ENCODE peak calls at places on chromosomes 3 and 15, in eight cellular contexts. T is GM04504, M is mesenchymal stem cell, G is 8988T, U is ACHN, P is breast epithelium, V is NCI-H1694 treated with DMSO at 0.1 percent for 48 hours, S is NCI-H2171 treated with DMSO at 0.1 percent for 48 hours. Z is an unnamed sample.

GRCh38 chr3:64441861-64442260 is 216.6 kb upstream of the PRICKLE2 start:
- DNase-seq in T (no peak), M (peak), G (no peak), U (no peak), P (no peak), V (no peak), S (no peak), Z (no peak)

GRCh38 chr3:171155122-171155700 is 128.7 kb upstream of the SLC2A2 start:
- DNase-seq in T (no peak), M (no peak), G (no peak), U (peak), P (no peak), V (no peak), S (no peak), Z (no peak)

GRCh38 chr15:74258456-74259323 is 22.6 kb downstream of the CCDC33 start:
- DNase-seq in T (no peak), M (no peak), G (no peak), U (no peak), P (no peak), V (peak), S (peak), Z (no peak)

GRCh38 chr3:97579365-97579764 is 185.2 kb upstream of the ARL6 start:
- DNase-seq in T (no peak), M (no peak), G (no peak), U (peak), P (no peak), V (no peak), S (no peak), Z (no peak)

GRCh38 chr3:140103166-140103565 is 168.2 kb downstream of the CLSTN2 start:
- DNase-seq in T (no peak), M (no peak), G (no peak), U (no peak), P (no peak), V (no peak), S (no peak), Z (no peak)

GRCh38 chr3:74631771-74632170 is 17.3 kb upstream of the CNTN3 start:
- DNase-seq in T (no peak), M (no peak), G (no peak), U (no peak), P (no peak), V (no peak), S (no peak), Z (no peak)

GRCh38 chr3:152595975-152596832 is 238.7 kb upstream of the P2RY1 start:
- DNase-seq in T (peak), M (peak), G (no peak), U (no peak), P (no peak), V (no peak), S (no peak), Z (peak)

GRCh38 chr3:126342991-126343661 is 14.1 kb downstream of the KLF15 start:
- DNase-seq in T (no peak), M (no peak), G (no peak), U (no peak), P (peak), V (no peak), S (no peak), Z (peak)

GRCh38 chr3:73365756-73366397 is 258.9 kb downstream of the PDZRN3 start:
- DNase-seq in T (peak), M (no peak), G (no peak), U (no peak), P (no peak), V (no peak), S (no peak), Z (no peak)

Z was measured in lung microvascular endothelial cell.